ENCODE peak calls at places on chromosome 9, in ten cellular contexts. F is SK-N-DZ; Z is OCI-LY7; T is iPS-NIHi11; A is neural crest cell; W is HT-29; O is uterus; I is activated naive CD4-positive, alpha-beta T cell treated with anti-CD3 and anti-CD28 coated beads, Interleukin-2, amount 10 ng/mL, durations not matched to agents 7 days and 5 days; R is NCI-H345; J is non-pigmented ciliary epithelial cell. D is an unnamed sample.

GRCh38 chr9:138038244-138038671 is 160.7 kb downstream of the CACNA1B start:
- DNase-seq in F (peak; percentile 79), Z (no peak), T (no peak), A (no peak), W (no peak), O (no peak), I (no peak), R (no peak), J (no peak), D (no peak)

GRCh38 chr9:120729796-120730195 is 15.5 kb upstream of the MEGF9 start:
- DNase-seq in F (no peak), Z (peak; percentile 14), T (peak; percentile 71), A (no peak), W (no peak), O (no peak), I (no peak), R (no peak), J (no peak), D (peak; percentile 92)

GRCh38 chr9:120931278-120932085 is 4.9 kb upstream of the TRAF1 start:
- DNase-seq in F (no peak), Z (peak; percentile 80), T (no peak), A (no peak), W (no peak), O (no peak), I (peak; percentile 69), R (no peak), J (no peak), D (peak; percentile 90)

GRCh38 chr9:27351438-27351837 is 54.5 kb upstream of the EQTN start:
- DNase-seq in F (no peak), Z (no peak), T (no peak), A (no peak), W (no peak), O (peak; percentile 81), I (no peak), R (peak; percentile 72), J (no peak), D (no peak)

GRCh38 chr9:130331573-130331972 is 66.0 kb downstream of the HMCN2 start:
- DNase-seq in F (no peak), Z (no peak), T (no peak), A (no peak), W (no peak), O (peak; percentile 86), I (no peak), R (no peak), J (no peak), D (no peak)

GRCh38 chr9:27333241-27334052 is 36.5 kb upstream of the EQTN start:
- DNase-seq in F (peak; percentile 34), Z (peak; percentile 66), T (peak; percentile 91), A (peak; percentile 77), W (peak; percentile 93), O (peak; percentile 72), I (peak; percentile 64), R (peak; percentile 83), J (peak; percentile 42), D (peak; percentile 88)

GRCh38 chr9:108786322-108786721 is 69.5 kb downstream of the ACTL7B start:
- DNase-seq in F (no peak), Z (no peak), T (no peak), A (no peak), W (no peak), O (no peak), I (no peak), R (no peak), J (no peak), D (no peak)

GRCh38 chr9:76249309-76249708 is 144.9 kb downstream of the RFK start:
- DNase-seq in F (no peak), Z (no peak), T (no peak), A (no peak), W (no peak), O (no peak), I (no peak), R (no peak), J (no peak), D (no peak)

GRCh38 chr9:272251-273213 is 57.9 kb downstream of the DOCK8 start:
- DNase-seq in F (no peak), Z (peak; percentile 91), T (no peak), A (no peak), W (no peak), O (peak; percentile 19), I (peak; percentile 84), R (no peak), J (no peak), D (peak; percentile 90)

GRCh38 chr9:84759300-84759750 is 89.8 kb downstream of the NTRK2 start:
- DNase-seq in F (no peak), Z (no peak), T (no peak), A (no peak), W (no peak), O (no peak), I (no peak), R (no peak), J (no peak), D (no peak)

GRCh38 chr9:103193992-103194391 is 198.9 kb downstream of the CYLC2 start:
- DNase-seq in F (peak; percentile 87), Z (no peak), T (no peak), A (no peak), W (no peak), O (no peak), I (no peak), R (no peak), J (no peak), D (no peak)

GRCh38 chr9:124810513-124811355 is 33.8 kb downstream of the OLFML2A start:
- DNase-seq in F (no peak), Z (no peak), T (peak; percentile 95), A (no peak), W (peak; percentile 57), O (no peak), I (no peak), R (no peak), J (peak; percentile 82), D (no peak)

GRCh38 chr9:3181049-3181953 is 337.4 kb upstream of the PUM3 start:
- DNase-seq in F (peak; percentile 14), Z (peak; percentile 2), T (peak; percentile 63), A (peak; percentile 26), W (peak; percentile 11), O (no peak), I (peak; percentile 62), R (peak; percentile 83), J (no peak), D (peak; percentile 47)

GRCh38 chr9:128819716-128820664 is 1.7 kb downstream of the ENDOG start:
- DNase-seq in F (peak; percentile 93), Z (no peak), T (no peak), A (no peak), W (peak; percentile 62), O (peak; percentile 64), I (no peak), R (peak; percentile 23), J (no peak), D (no peak)

GRCh38 chr9:108469654-108470053 is 386.1 kb downstream of the ACTL7B start:
- DNase-seq in F (no peak), Z (no peak), T (no peak), A (no peak), W (no peak), O (no peak), I (no peak), R (no peak), J (no peak), D (no peak)

GRCh38 chr9:130042931-130043653 is at the start of gene FNBP1:
- DNase-seq in F (peak; percentile 81), Z (peak; percentile 84), T (peak; percentile 95), A (peak; percentile 74), W (peak; percentile 36), O (peak; percentile 76), I (peak; percentile 86), R (peak; percentile 79), J (no peak), D (peak; percentile 91)

GRCh38 chr9:82780017-82780416 is 282.9 kb downstream of the RASEF start:
- DNase-seq in F (no peak), Z (no peak), T (no peak), A (no peak), W (no peak), O (no peak), I (no peak), R (no peak), J (no peak), D (no peak)

GRCh38 chr9:4515958-4516375 is 25.7 kb downstream of the SLC1A1 start:
- DNase-seq in F (no peak), Z (no peak), T (no peak), A (no peak), W (no peak), O (no peak), I (no peak), R (no peak), J (no peak), D (no peak)

GRCh38 chr9:124439086-124439485 is 11.2 kb upstream of the ADGRD2 start:
- DNase-seq in F (no peak), Z (no peak), T (no peak), A (no peak), W (no peak), O (no peak), I (no peak), R (no peak), J (no peak), D (no peak)

GRCh38 chr9:19303216-19303615 is 72.7 kb downstream of the DENND4C start:
- DNase-seq in F (no peak), Z (no peak), T (no peak), A (no peak), W (no peak), O (no peak), I (no peak), R (no peak), J (no peak), D (no peak)

GRCh38 chr9:78097541-78097940 is 65.9 kb upstream of the GNAQ start:
- DNase-seq in F (no peak), Z (peak; percentile 10), T (no peak), A (no peak), W (no peak), O (no peak), I (no peak), R (no peak), J (no peak), D (peak; percentile 56)

GRCh38 chr9:76137941-76138340 is 247.5 kb downstream of the PCSK5 start:
- DNase-seq in F (no peak), Z (no peak), T (no peak), A (no peak), W (no peak), O (no peak), I (no peak), R (no peak), J (no peak), D (no peak)

GRCh38 chr9:91307279-91307678 is 54.4 kb downstream of the AUH start:
- DNase-seq in F (no peak), Z (no peak), T (no peak), A (no peak), W (no peak), O (no peak), I (no peak), R (no peak), J (no peak), D (no peak)

GRCh38 chr9:110561826-110562225 is 17.7 kb downstream of the SVEP1 start:
- DNase-seq in F (no peak), Z (no peak), T (no peak), A (no peak), W (no peak), O (no peak), I (no peak), R (no peak), J (no peak), D (no peak)

GRCh38 chr9:81685763-81686613 is 3.4 kb downstream of the TLE1 start:
- DNase-seq in F (no peak), Z (no peak), T (no peak), A (no peak), W (peak; percentile 56), O (no peak), I (no peak), R (no peak), J (no peak), D (no peak)

D was measured in Karpas-422.